ENCODE peak calls at places on chromosome 12, in ten cellular contexts. One of them, this sample, is unnamed.
A peak's percentile ranks its signal among the peaks of the same experiment; 100 is the strongest.

GRCh38 chr12:2003676-2004112 is 563 bp downstream of the DCP1B start:
- DNase-seq in NAMALWA: peak; percentile 76
- DNase-seq in NCI-H1092 treated with DMSO at 0.1 percent for 48 hours: peak; percentile 85
- DNase-seq in COLO829: no peak
- DNase-seq in choroid plexus epithelial cell: peak; percentile 62
- DNase-seq in left colon: no peak
- DNase-seq in EH: peak; percentile 55
- DNase-seq in T-cell: no peak
- DNase-seq in stimulated activated CD4-positive, alpha-beta T cell treated with anti-CD3 and anti-CD28 coated beads, Interleukin-12 subunit alpha, Interleukin-12 subunit beta, amount 100 ng/mL, for 4 hours: no peak
- DNase-seq in type B pancreatic cell: no peak
- DNase-seq in this sample: no peak

GRCh38 chr12:69660164-69660863 is 38.8 kb downstream of the BEST3 start:
- DNase-seq in NAMALWA: no peak
- DNase-seq in NCI-H1092 treated with DMSO at 0.1 percent for 48 hours: no peak
- DNase-seq in COLO829: no peak
- DNase-seq in choroid plexus epithelial cell: no peak
- DNase-seq in left colon: no peak
- DNase-seq in EH: no peak
- DNase-seq in T-cell: no peak
- DNase-seq in stimulated activated CD4-positive, alpha-beta T cell treated with anti-CD3 and anti-CD28 coated beads, Interleukin-12 subunit alpha, Interleukin-12 subunit beta, amount 100 ng/mL, for 4 hours: no peak
- DNase-seq in type B pancreatic cell: no peak
- DNase-seq in this sample: no peak

GRCh38 chr12:95201056-95201670 is 16.1 kb downstream of the FGD6 start:
- DNase-seq in NAMALWA: no peak
- DNase-seq in NCI-H1092 treated with DMSO at 0.1 percent for 48 hours: no peak
- DNase-seq in COLO829: no peak
- DNase-seq in choroid plexus epithelial cell: peak; percentile 86
- DNase-seq in left colon: no peak
- DNase-seq in EH: peak; percentile 50
- DNase-seq in T-cell: no peak
- DNase-seq in stimulated activated CD4-positive, alpha-beta T cell treated with anti-CD3 and anti-CD28 coated beads, Interleukin-12 subunit alpha, Interleukin-12 subunit beta, amount 100 ng/mL, for 4 hours: no peak
- DNase-seq in type B pancreatic cell: no peak
- DNase-seq in this sample: peak; percentile 90

GRCh38 chr12:26017484-26018211 is 59.2 kb downstream of the RASSF8 start:
- DNase-seq in NAMALWA: peak; percentile 75
- DNase-seq in NCI-H1092 treated with DMSO at 0.1 percent for 48 hours: no peak
- DNase-seq in COLO829: peak; percentile 45
- DNase-seq in choroid plexus epithelial cell: peak; percentile 52
- DNase-seq in left colon: no peak
- DNase-seq in EH: peak; percentile 51
- DNase-seq in T-cell: no peak
- DNase-seq in stimulated activated CD4-positive, alpha-beta T cell treated with anti-CD3 and anti-CD28 coated beads, Interleukin-12 subunit alpha, Interleukin-12 subunit beta, amount 100 ng/mL, for 4 hours: no peak
- DNase-seq in type B pancreatic cell: no peak
- DNase-seq in this sample: peak; percentile 40

GRCh38 chr12:49358548-49359141 is 8.6 kb upstream of the SPATS2 start:
- DNase-seq in NAMALWA: peak; percentile 91
- DNase-seq in NCI-H1092 treated with DMSO at 0.1 percent for 48 hours: peak; percentile 69
- DNase-seq in COLO829: peak; percentile 60
- DNase-seq in choroid plexus epithelial cell: peak; percentile 84
- DNase-seq in left colon: no peak
- DNase-seq in EH: peak; percentile 73
- DNase-seq in T-cell: no peak
- DNase-seq in stimulated activated CD4-positive, alpha-beta T cell treated with anti-CD3 and anti-CD28 coated beads, Interleukin-12 subunit alpha, Interleukin-12 subunit beta, amount 100 ng/mL, for 4 hours: no peak
- DNase-seq in type B pancreatic cell: peak; percentile 51
- DNase-seq in this sample: peak; percentile 54

GRCh38 chr12:66537866-66538265 is 141.0 kb downstream of the GRIP1 start:
- DNase-seq in NAMALWA: no peak
- DNase-seq in NCI-H1092 treated with DMSO at 0.1 percent for 48 hours: no peak
- DNase-seq in COLO829: no peak
- DNase-seq in choroid plexus epithelial cell: no peak
- DNase-seq in left colon: no peak
- DNase-seq in EH: no peak
- DNase-seq in T-cell: no peak
- DNase-seq in stimulated activated CD4-positive, alpha-beta T cell treated with anti-CD3 and anti-CD28 coated beads, Interleukin-12 subunit alpha, Interleukin-12 subunit beta, amount 100 ng/mL, for 4 hours: no peak
- DNase-seq in type B pancreatic cell: no peak
- DNase-seq in this sample: no peak

GRCh38 chr12:102052192-102053061 is 9.4 kb downstream of the WASHC3 start:
- DNase-seq in NAMALWA: no peak
- DNase-seq in NCI-H1092 treated with DMSO at 0.1 percent for 48 hours: no peak
- DNase-seq in COLO829: no peak
- DNase-seq in choroid plexus epithelial cell: no peak
- DNase-seq in left colon: no peak
- DNase-seq in EH: no peak
- DNase-seq in T-cell: no peak
- DNase-seq in stimulated activated CD4-positive, alpha-beta T cell treated with anti-CD3 and anti-CD28 coated beads, Interleukin-12 subunit alpha, Interleukin-12 subunit beta, amount 100 ng/mL, for 4 hours: no peak
- DNase-seq in type B pancreatic cell: no peak
- DNase-seq in this sample: no peak

GRCh38 chr12:108566452-108566851 is 4.1 kb downstream of the ISCU start:
- DNase-seq in NAMALWA: no peak
- DNase-seq in NCI-H1092 treated with DMSO at 0.1 percent for 48 hours: no peak
- DNase-seq in COLO829: no peak
- DNase-seq in choroid plexus epithelial cell: no peak
- DNase-seq in left colon: no peak
- DNase-seq in EH: no peak
- DNase-seq in T-cell: no peak
- DNase-seq in stimulated activated CD4-positive, alpha-beta T cell treated with anti-CD3 and anti-CD28 coated beads, Interleukin-12 subunit alpha, Interleukin-12 subunit beta, amount 100 ng/mL, for 4 hours: no peak
- DNase-seq in type B pancreatic cell: no peak
- DNase-seq in this sample: no peak

GRCh38 chr12:124098101-124098757 is 125.2 kb downstream of the ZNF664 start:
- DNase-seq in NAMALWA: no peak
- DNase-seq in NCI-H1092 treated with DMSO at 0.1 percent for 48 hours: no peak
- DNase-seq in COLO829: no peak
- DNase-seq in choroid plexus epithelial cell: no peak
- DNase-seq in left colon: no peak
- DNase-seq in EH: no peak
- DNase-seq in T-cell: no peak
- DNase-seq in stimulated activated CD4-positive, alpha-beta T cell treated with anti-CD3 and anti-CD28 coated beads, Interleukin-12 subunit alpha, Interleukin-12 subunit beta, amount 100 ng/mL, for 4 hours: no peak
- DNase-seq in type B pancreatic cell: no peak
- DNase-seq in this sample: no peak

GRCh38 chr12:124610021-124610606 is 42.7 kb upstream of the NCOR2 start:
- DNase-seq in NAMALWA: no peak
- DNase-seq in NCI-H1092 treated with DMSO at 0.1 percent for 48 hours: no peak
- DNase-seq in COLO829: no peak
- DNase-seq in choroid plexus epithelial cell: no peak
- DNase-seq in left colon: no peak
- DNase-seq in EH: no peak
- DNase-seq in T-cell: no peak
- DNase-seq in stimulated activated CD4-positive, alpha-beta T cell treated with anti-CD3 and anti-CD28 coated beads, Interleukin-12 subunit alpha, Interleukin-12 subunit beta, amount 100 ng/mL, for 4 hours: no peak
- DNase-seq in type B pancreatic cell: no peak
- DNase-seq in this sample: no peak

GRCh38 chr12:25698782-25699181 is 145.7 kb upstream of the LMNTD1 start:
- DNase-seq in NAMALWA: no peak
- DNase-seq in NCI-H1092 treated with DMSO at 0.1 percent for 48 hours: no peak
- DNase-seq in COLO829: no peak
- DNase-seq in choroid plexus epithelial cell: peak; percentile 48
- DNase-seq in left colon: no peak
- DNase-seq in EH: no peak
- DNase-seq in T-cell: no peak
- DNase-seq in stimulated activated CD4-positive, alpha-beta T cell treated with anti-CD3 and anti-CD28 coated beads, Interleukin-12 subunit alpha, Interleukin-12 subunit beta, amount 100 ng/mL, for 4 hours: no peak
- DNase-seq in type B pancreatic cell: no peak
- DNase-seq in this sample: peak; percentile 59

GRCh38 chr12:116048886-116049285 is 228.6 kb downstream of the MED13L start:
- DNase-seq in NAMALWA: no peak
- DNase-seq in NCI-H1092 treated with DMSO at 0.1 percent for 48 hours: no peak
- DNase-seq in COLO829: no peak
- DNase-seq in choroid plexus epithelial cell: no peak
- DNase-seq in left colon: no peak
- DNase-seq in EH: no peak
- DNase-seq in T-cell: no peak
- DNase-seq in stimulated activated CD4-positive, alpha-beta T cell treated with anti-CD3 and anti-CD28 coated beads, Interleukin-12 subunit alpha, Interleukin-12 subunit beta, amount 100 ng/mL, for 4 hours: no peak
- DNase-seq in type B pancreatic cell: no peak
- DNase-seq in this sample: no peak

GRCh38 chr12:111349748-111350520 is 19.0 kb downstream of the PHETA1 start:
- DNase-seq in NAMALWA: no peak
- DNase-seq in NCI-H1092 treated with DMSO at 0.1 percent for 48 hours: no peak
- DNase-seq in COLO829: no peak
- DNase-seq in choroid plexus epithelial cell: no peak
- DNase-seq in left colon: no peak
- DNase-seq in EH: no peak
- DNase-seq in T-cell: no peak
- DNase-seq in stimulated activated CD4-positive, alpha-beta T cell treated with anti-CD3 and anti-CD28 coated beads, Interleukin-12 subunit alpha, Interleukin-12 subunit beta, amount 100 ng/mL, for 4 hours: no peak
- DNase-seq in type B pancreatic cell: no peak
- DNase-seq in this sample: no peak